ENCODE peak calls at places on chromosomes 3 and 15, in four cellular contexts. H is HCT116, W is GM06990, O is gastrocnemius medialis. N is an unnamed sample.

GRCh38 chr15:60392986-60393811 is 4.6 kb downstream of the ANXA2 start:
- DNase-seq in H (peak), W (no peak), O (peak), N (peak)

GRCh38 chr3:152376351-152377183 is 107.8 kb downstream of the MBNL1 start:
- DNase-seq in H (no peak), W (peak), O (no peak), N (no peak)

GRCh38 chr15:33440911-33441310 is 130.1 kb downstream of the RYR3 start:
- DNase-seq in H (no peak), W (no peak), O (no peak), N (no peak)

GRCh38 chr3:40843851-40844548 is 319.2 kb downstream of the ZNF621 start:
- DNase-seq in H (no peak), W (no peak), O (no peak), N (no peak)

GRCh38 chr15:66389859-66390382 is 3.2 kb downstream of the MAP2K1 start:
- DNase-seq in H (no peak), W (peak), O (no peak), N (no peak)

GRCh38 chr3:37217098-37217849 is 42.9 kb upstream of the LRRFIP2 start:
- DNase-seq in H (no peak), W (no peak), O (no peak), N (no peak)

GRCh38 chr3:113287111-113287817 is 75.9 kb downstream of the BOC start:
- DNase-seq in H (peak), W (no peak), O (no peak), N (peak)

GRCh38 chr3:132164469-132165092 is 129.8 kb upstream of the CPNE4 start:
- DNase-seq in H (no peak), W (no peak), O (no peak), N (no peak)

GRCh38 chr15:69887018-69887417 is 210.7 kb downstream of the TLE3 start:
- DNase-seq in H (no peak), W (no peak), O (no peak), N (no peak)

DNA sequence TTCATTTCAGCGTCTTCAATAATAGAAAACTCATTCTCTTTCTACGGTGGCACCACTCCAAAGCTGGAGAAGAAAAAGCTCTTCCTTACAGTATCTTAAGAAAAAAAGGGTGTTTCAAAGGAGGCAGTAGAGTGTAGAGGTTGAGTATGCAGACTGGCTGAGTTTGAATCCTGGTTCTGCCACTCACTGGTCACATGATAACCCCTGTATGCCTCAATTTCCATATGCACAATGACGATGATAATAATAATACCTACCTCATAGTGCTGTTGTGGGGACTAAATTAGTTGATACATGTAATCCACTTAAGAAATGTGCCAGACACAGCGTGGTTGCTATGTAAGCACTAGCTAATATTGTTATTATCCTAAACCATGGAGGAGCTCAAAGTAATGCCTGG is 4.5 kb downstream of the ANP32A start:
- DNase-seq in H (no peak), W (no peak), O (no peak), N (no peak)
- H3K4me3 ChIP-seq in H (no peak), W (peak), O (peak), N (no peak)

GRCh38 chr15:68630836-68631235 is 52.0 kb downstream of the CORO2B start:
- DNase-seq in H (no peak), W (no peak), O (no peak), N (no peak)
- TF ChIP-seq CTCF in H (peak), W (no peak), O (no peak), N (no peak)

DNA sequence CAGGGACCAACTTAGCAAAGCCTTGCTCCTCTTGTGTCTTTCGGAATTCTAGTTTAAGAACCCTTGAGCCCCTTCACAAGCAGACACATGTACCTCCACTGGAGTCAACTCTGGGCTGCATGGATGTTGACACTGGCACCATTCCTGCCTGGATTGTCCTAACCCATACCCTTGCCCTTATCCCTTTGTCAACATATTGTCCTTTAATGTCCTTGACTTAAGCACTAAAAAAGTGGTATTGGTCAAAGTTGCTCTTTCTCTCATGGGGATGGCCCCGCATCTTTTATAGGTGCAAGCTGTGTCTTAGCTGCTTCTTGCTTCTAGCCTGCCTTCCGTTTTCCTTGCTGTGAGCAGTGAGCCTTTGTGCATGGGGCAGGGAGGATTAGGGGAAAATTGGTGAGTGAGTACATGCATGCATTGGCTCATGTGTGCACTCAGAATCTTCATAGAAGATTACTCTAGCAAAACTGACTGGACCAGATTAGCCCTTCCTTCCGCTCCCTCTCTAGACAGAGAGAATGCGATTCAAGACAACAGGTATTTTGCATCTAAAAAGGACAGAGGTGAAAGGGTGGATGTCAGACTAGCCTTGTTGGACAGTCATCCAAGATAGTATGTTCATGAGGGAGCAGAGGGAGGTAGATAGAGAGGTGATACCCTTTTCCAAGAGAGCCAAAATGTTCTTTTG is 42.4 kb downstream of the TGFBR2 start:
- DNase-seq in H (no peak), W (no peak), O (no peak), N (no peak)
- H3K4me3 ChIP-seq in H (no peak), W (no peak), O (no peak), N (no peak)

GRCh38 chr3:33438871-33439270 is 1.3 kb downstream of the UBP1 start:
- DNase-seq in H (no peak), W (no peak), O (no peak), N (no peak)

GRCh38 chr3:33438284-33438668 is 1.9 kb downstream of the UBP1 start:
- DNase-seq in H (no peak), W (no peak), O (no peak), N (no peak)

GRCh38 chr3:33440328-33440577 is at the start of gene UBP1:
- DNase-seq in H (no peak), W (peak), O (no peak), N (no peak)

GRCh38 chr3:33440578-33441321 is 545 bp upstream of the UBP1 start:
- DNase-seq in H (peak), W (peak), O (peak), N (peak)

DNA sequence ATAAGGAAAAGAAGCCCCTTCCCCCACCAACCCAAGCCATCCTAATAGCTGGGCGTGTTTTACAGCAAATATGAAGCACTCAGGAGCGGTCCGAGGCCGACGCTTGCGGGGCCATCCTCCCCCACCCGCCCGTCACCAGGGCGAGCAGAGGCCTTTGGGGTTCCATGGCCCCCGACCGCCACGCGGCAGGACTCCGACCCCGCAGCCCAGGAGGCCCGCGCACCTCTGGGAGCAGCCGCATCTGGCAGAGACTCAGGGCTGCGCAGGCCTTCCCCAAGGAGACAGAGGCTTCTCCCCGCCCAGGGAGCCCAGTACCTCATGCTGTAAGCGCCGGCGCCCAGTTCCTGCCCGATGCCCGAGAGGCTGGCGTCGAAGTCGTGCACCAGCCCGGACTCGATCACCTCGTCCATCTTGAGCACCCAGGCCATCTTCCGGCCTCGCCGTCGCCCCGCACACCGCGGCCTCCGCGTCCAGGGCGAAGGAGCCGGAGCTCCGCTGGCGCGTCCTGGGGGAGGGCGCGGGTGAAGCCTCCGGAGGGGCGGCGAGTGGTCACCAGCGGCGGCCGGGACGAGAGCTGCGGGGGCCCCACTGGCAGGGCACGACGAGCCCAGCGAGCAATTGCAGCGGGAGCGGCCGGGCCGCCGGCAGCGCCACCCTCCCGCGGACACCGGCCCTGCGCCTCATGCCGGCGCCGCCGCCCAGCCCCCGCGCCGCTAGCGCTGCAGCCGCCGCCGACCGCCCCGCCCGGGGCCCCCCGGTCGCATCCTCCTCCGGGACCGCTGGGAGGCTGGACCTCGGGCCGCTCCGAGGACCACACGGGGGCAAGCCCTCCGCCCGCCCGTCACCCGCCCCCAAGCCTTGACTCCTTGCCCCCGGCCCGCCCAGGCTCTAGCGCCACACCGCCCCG is 531 bp downstream of the UBP1 start:
- DNase-seq in H (no peak), W (peak), O (peak), N (no peak)
- TF ChIP-seq CTCF in H (no peak), W (no peak), O (peak), N (peak)

GRCh38 chr3:11770105-11770476 is 76.6 kb downstream of the TAMM41 start:
- DNase-seq in H (no peak), W (no peak), O (no peak), N (no peak)

GRCh38 chr3:11768604-11769003 is 78.1 kb downstream of the TAMM41 start:
- DNase-seq in H (no peak), W (no peak), O (no peak), N (no peak)

GRCh38 chr3:11774296-11774877 is 72.3 kb downstream of the TAMM41 start:
- DNase-seq in H (peak), W (no peak), O (no peak), N (peak)

GRCh38 chr3:11769704-11770103 is 77.0 kb downstream of the TAMM41 start:
- DNase-seq in H (no peak), W (no peak), O (no peak), N (no peak)

DNA sequence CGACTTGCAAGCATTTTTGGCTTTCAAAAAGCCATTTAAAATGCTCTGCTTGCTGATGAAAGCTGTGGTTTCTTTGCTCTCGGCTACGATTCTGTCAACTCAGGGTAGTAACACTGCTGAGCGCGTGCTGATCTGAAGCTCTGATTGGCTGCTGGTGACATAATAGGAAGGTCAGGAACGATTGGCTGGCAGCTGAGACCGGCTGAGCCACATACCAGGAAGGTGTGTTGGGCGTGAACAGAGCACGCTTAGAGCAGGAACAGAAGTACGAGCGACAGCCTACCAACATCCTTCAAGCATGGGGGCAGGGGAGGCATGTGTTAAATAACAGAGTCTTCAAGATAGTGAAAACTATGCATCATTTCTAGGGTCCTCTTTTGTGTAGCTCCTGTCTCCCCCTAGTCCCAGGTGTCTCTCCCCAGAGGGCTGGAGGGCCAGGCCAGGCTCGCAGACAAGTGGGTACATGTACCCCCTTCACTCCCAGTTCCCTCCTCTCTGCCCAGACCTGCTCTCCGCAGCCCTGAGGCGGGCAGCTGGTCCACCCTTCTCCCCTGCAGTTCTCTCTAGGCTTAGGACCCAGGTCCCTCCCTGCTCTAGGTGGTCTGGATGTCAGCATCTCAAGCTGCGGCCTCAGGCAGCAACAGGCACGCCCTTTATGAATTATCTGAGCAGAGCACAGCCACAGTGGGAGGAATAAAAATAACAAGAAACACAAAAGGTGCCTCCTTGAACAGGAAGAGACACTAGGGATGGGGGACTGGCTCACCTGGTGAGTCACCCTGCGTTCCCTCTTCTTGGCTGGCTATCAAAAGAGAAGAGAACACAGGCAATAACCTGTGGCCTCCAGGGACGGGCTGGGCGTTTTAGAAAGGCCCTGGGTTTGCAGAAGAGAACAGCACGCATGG is 76.0 kb downstream of the TAMM41 start:
- DNase-seq in H (peak), W (peak), O (peak), N (peak)
- H3K4me3 ChIP-seq in H (peak), W (no peak), O (no peak), N (peak)

DNA sequence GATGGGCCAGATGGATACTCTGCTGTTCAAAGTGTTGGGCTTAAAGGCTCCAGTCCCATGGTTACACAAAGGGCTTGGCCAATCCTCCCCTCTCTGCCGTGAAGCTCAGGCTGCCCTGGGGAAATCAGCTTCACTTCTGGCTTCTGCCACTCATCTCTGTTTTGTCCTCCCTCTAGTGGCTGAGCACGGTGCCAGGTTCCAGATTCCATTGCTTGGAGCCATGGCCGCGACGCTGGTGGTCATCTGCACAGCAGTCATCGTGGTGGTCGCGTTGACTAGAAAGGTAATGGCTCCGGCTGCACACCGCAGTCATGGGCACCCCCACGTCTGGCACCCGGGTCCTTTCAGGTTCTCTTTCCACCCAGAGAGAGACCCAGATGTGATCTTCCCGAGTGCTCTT is 5.6 kb downstream of the TIGIT start:
- DNase-seq in H (peak), W (no peak), O (no peak), N (peak)
- TF ChIP-seq CTCF in H (peak), W (peak), O (no peak), N (peak)

GRCh38 chr3:149623819-149624218 is 34.0 kb downstream of the WWTR1 start:
- DNase-seq in H (no peak), W (no peak), O (no peak), N (no peak)

GRCh38 chr3:149615731-149616221 is 42.0 kb downstream of the WWTR1 start:
- DNase-seq in H (no peak), W (no peak), O (no peak), N (no peak)

GRCh38 chr3:149618151-149619123 is 39.4 kb downstream of the WWTR1 start:
- DNase-seq in H (no peak), W (no peak), O (no peak), N (no peak)

GRCh38 chr3:149621218-149622005 is 36.4 kb downstream of the WWTR1 start:
- DNase-seq in H (no peak), W (no peak), O (no peak), N (no peak)

DNA sequence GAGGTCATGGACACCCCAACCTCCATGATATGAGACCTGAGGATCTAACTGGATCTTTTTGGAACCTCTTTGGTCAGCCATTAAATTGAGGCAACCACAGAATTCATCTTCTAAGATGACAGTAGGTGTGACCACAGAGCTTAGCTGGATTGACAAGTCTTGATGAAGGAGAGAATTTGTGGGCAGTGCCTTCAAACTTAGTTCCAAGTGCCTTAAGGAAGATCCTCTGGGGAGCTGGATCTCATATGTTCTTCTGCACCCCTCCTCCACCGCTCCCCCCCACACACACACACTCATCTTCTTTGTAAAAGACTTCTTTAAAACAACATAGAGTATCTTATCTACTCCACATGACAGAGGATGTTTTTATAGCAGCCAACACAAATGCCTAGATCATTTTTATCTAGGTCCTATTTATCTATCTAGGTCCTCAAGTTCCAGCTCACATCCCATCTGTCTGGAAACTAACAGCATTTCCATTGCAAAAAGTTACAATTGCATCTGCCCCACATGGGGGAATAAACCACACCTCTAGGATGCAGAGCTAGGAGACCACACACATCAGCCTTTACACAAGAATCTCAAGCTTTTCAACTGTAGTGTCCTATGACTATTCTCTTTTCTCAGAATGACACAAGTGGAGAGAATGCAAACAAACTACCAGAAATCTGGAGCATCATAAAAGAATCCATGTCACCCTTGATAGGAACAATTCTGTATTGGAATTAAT is 37.4 kb downstream of the WWTR1 start:
- DNase-seq in H (no peak), W (no peak), O (no peak), N (no peak)
- H3K4me3 ChIP-seq in H (no peak), W (no peak), O (no peak), N (no peak)

GRCh38 chr3:10772230-10773161 is 43.5 kb upstream of the SLC6A11 start:
- DNase-seq in H (no peak), W (no peak), O (no peak), N (peak)
- TF ChIP-seq CTCF in H (peak), W (peak), O (no peak), N (peak)

DNA sequence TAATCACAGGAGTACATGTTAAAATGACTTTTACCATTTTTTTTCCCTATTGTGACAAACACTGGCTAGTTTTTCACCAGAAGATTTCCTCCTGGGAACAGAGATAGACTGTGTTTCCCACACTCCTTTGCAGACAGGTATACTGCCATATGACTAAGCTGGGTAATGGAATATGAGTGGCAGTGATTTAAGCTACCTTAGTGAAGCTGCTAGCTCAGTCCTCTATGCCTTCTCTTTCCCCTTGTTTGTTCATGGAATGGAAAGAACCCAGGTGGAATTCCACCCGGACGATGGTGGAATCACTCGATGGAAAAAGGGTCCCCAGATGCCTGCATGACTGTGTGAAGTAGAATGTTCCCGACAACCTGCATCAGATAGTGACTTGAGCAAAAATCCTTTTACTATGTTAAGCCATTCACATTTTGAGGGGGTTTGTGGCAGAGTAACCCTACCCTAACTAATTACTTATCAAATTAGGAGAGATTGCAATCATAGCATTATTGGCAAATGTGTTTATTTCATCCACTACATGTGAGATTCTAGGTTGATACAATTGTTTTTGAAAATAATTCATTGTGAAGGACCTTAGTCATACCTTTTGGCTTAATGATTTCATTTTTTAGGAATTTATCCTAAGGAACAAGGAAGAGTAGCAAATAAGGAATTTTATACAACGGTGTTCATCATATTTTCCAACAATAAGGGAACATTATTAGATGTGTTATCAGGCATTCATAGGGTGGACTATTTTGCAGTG is 16.5 kb downstream of the THSD4 start:
- DNase-seq in H (no peak), W (no peak), O (no peak), N (no peak)
- H3K4me3 ChIP-seq in H (no peak), W (no peak), O (no peak), N (no peak)